ENCODE peak calls at places on chromosomes 4 and X, in five cellular contexts. K is fibroblast of lung, P is right atrium auricular region, U is coronary artery, B is H9. N is an unnamed sample.

GRCh38 chr4:101177146-101177545 is 170.2 kb downstream of the PPP3CA start:
- DNase-seq in K (no peak), P (no peak), B (no peak), U (no peak), N (no peak)

GRCh38 chrX:27251369-27251768 is 211.8 kb downstream of the PPP4R3C start:
- DNase-seq in B (peak), K (no peak), P (no peak), U (no peak), N (no peak)

GRCh38 chr4:84862064-84862463 is 104.4 kb downstream of the WDFY3 start:
- DNase-seq in K (no peak), P (no peak), B (no peak), U (no peak), N (no peak)

GRCh38 chr4:48254381-48255072 is 15.1 kb downstream of the TEC start:
- DNase-seq in K (peak), U (no peak), B (no peak), P (no peak), N (no peak)

GRCh38 chr4:88623097-88623496 is 30.8 kb downstream of the HERC3 start:
- DNase-seq in U (no peak), B (no peak), P (no peak), K (peak), N (no peak)

GRCh38 chr4:26076000-26076587 is 162.1 kb downstream of the SMIM20 start:
- DNase-seq in B (no peak), P (no peak), U (no peak), K (peak), N (no peak)

GRCh38 chrX:40105016-40105790 is 7.4 kb upstream of the BCOR start:
- DNase-seq in B (peak), U (no peak), K (peak), P (no peak), N (no peak)

GRCh38 chr4:8560265-8561047 is 19.7 kb upstream of the GPR78 start:
- DNase-seq in U (no peak), B (no peak), K (no peak), P (no peak), N (no peak)

GRCh38 chr4:30443289-30443688 is 276.9 kb upstream of the PCDH7 start:
- DNase-seq in B (peak), P (no peak), K (no peak), U (no peak), N (no peak)

GRCh38 chrX:154444001-154444754 is at the start of gene FAM50A:
- DNase-seq in B (peak), P (peak), K (peak), U (peak), N (no peak)

GRCh38 chrX:20461576-20461975 is 194.9 kb upstream of the RPS6KA3 start:
- DNase-seq in P (no peak), K (peak), B (no peak), U (no peak), N (no peak)

GRCh38 chr4:68630371-68630770 is 40.1 kb downstream of the UGT2B15 start:
- DNase-seq in P (no peak), K (no peak), U (no peak), B (no peak), N (no peak)

GRCh38 chr4:8050555-8051206 is 107.9 kb downstream of the ABLIM2 start:
- DNase-seq in U (no peak), B (peak), K (peak), P (peak), N (no peak)

GRCh38 chrX:140949231-140949630 is 53.2 kb upstream of the SPANXB1 start:
- DNase-seq in U (no peak), B (no peak), P (no peak), K (peak), N (no peak)

GRCh38 chr4:189232274-189232673 is 708.4 kb upstream of the FRG1 start:
- DNase-seq in K (no peak), B (no peak), P (no peak), U (no peak), N (no peak)

GRCh38 chr4:167622481-167623240 is 388.4 kb upstream of the SPOCK3 start:
- DNase-seq in K (peak), U (no peak), P (no peak), B (peak), N (no peak)

GRCh38 chrX:68989865-68990606 is 161.2 kb downstream of the EFNB1 start:
- DNase-seq in B (peak), K (peak), U (no peak), P (no peak), N (peak)

GRCh38 chr4:8276358-8277240 is 7.0 kb downstream of the HTRA3 start:
- DNase-seq in B (no peak), P (peak), K (peak), U (no peak), N (no peak)

GRCh38 chr4:88938138-88938537 is 118.8 kb downstream of the FAM13A start:
- DNase-seq in B (no peak), K (peak), U (no peak), P (no peak), N (no peak)

GRCh38 chr4:74357965-74358364 is 7.0 kb upstream of the EREG start:
- DNase-seq in B (no peak), K (no peak), P (no peak), U (no peak), N (no peak)

GRCh38 chrX:143934542-143934941 is 50.7 kb downstream of the UBE2NL start:
- DNase-seq in U (no peak), B (no peak), P (no peak), K (no peak), N (no peak)

GRCh38 chr4:76546282-76547166 is 111.5 kb downstream of the SHROOM3 start:
- DNase-seq in U (no peak), P (no peak), B (no peak), K (peak), N (no peak)

GRCh38 chr4:7769936-7770674 is 169.6 kb downstream of the AFAP1 start:
- DNase-seq in K (no peak), U (no peak), B (no peak), P (no peak), N (no peak)

GRCh38 chr4:21802406-21802805 is 146.2 kb downstream of the KCNIP4 start:
- DNase-seq in P (no peak), K (peak), B (no peak), U (no peak), N (no peak)

GRCh38 chrX:13469963-13470679 is 99.3 kb upstream of the EGFL6 start:
- DNase-seq in P (no peak), U (no peak), B (no peak), K (peak), N (no peak)

GRCh38 chr4:108783666-108784463 is 21.0 kb upstream of the ETNPPL start:
- DNase-seq in P (no peak), K (no peak), U (no peak), B (no peak), N (no peak)

GRCh38 chr4:10546-10870 is 42.6 kb upstream of the ZNF595 start:
- DNase-seq in K (no peak), U (no peak), B (no peak), P (no peak), N (no peak)

GRCh38 chrX:155027509-155028066 is 944 bp downstream of the FUNDC2 start:
- DNase-seq in U (no peak), P (no peak), K (peak), B (no peak), N (no peak)

GRCh38 chr4:3613980-3614730 is 81.9 kb upstream of the LRPAP1 start:
- DNase-seq in B (no peak), U (no peak), P (no peak), K (no peak), N (no peak)

GRCh38 chr4:8409271-8410065 is 31.1 kb downstream of the ACOX3 start:
- DNase-seq in P (no peak), U (no peak), K (no peak), B (no peak), N (no peak)

GRCh38 chrX:69614896-69615295 is 1.0 kb upstream of the EDA start:
- DNase-seq in P (no peak), U (no peak), B (no peak), K (no peak), N (no peak)

GRCh38 chr4:1082215-1083182 is 30.9 kb downstream of the RNF212 start:
- DNase-seq in K (peak), B (peak), P (peak), U (no peak), N (peak)

GRCh38 chr4:8921465-8921864 is 49.8 kb upstream of the HMX1 start:
- DNase-seq in K (no peak), U (peak), P (peak), B (no peak), N (no peak)

GRCh38 chr4:18736551-18736950 is 715.0 kb upstream of the LCORL start:
- DNase-seq in K (no peak), P (no peak), U (no peak), B (no peak), N (no peak)

GRCh38 chr4:46993075-46994006 is at the start of gene GABRA4:
- DNase-seq in P (no peak), U (no peak), K (peak), B (peak), N (no peak)

GRCh38 chr4:168769416-168769815 is 240.6 kb downstream of the CBR4 start:
- DNase-seq in K (peak), B (no peak), P (no peak), U (no peak), N (no peak)

GRCh38 chr4:168765726-168766125 is 244.3 kb downstream of the CBR4 start:
- DNase-seq in U (no peak), P (peak), K (peak), B (no peak), N (no peak)

GRCh38 chr4:168765322-168765721 is 244.7 kb downstream of the CBR4 start:
- DNase-seq in K (no peak), U (no peak), P (no peak), B (no peak), N (no peak)

GRCh38 chr4:168769857-168770256 is 240.2 kb downstream of the CBR4 start:
- DNase-seq in K (no peak), P (no peak), U (no peak), B (no peak), N (no peak)

DNA sequence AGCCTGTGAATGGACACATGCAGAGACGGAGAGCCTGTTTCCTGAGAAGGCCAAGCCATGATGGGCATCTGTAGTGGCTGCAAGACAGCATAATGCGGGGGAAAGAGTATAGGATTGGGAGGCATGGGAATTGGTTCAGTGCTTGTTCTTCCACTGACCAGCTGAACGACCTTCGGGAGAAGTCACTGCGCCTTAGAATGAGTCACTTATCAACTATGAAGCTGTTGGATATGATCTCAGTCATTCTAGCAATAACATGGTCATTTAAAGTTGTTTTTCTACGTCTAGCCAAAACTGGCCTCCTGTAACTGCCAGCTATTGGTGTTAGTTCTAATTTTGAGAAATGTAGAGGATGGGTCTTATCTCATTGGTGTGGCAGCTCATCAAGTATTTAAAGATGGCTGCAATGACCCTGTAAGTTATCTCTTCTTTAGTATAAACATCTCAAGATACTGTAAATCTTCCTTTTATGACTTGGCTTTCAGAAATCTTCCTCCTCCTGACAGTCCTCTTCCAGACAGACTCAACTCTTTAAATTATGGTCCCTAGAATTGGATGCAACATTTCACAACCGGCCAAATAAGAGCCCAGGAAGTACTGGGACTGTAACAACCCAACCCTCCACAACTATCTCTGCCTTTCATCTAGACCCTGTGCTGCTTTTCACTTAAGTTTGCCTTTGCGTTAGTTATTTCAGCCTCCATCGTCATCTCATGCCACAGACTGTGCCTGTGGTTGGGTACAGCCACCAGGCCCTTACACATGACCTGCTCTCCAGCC is 243.3 kb downstream of the CBR4 start:
- DNase-seq in P (no peak), U (no peak), K (peak), B (no peak), N (no peak)
- H3K27ac ChIP-seq in P (peak), U (peak), K (peak), B (no peak), N (peak)

GRCh38 chr4:136805582-136805981 is 726.7 kb downstream of the PCDH18 start:
- DNase-seq in U (no peak), B (no peak), P (no peak), K (no peak), N (no peak)

GRCh38 chr4:136812100-136812880 is 720.0 kb downstream of the PCDH18 start:
- DNase-seq in U (no peak), B (no peak), P (no peak), K (no peak), N (no peak)

GRCh38 chr4:136811496-136812077 is 720.7 kb downstream of the PCDH18 start:
- DNase-seq in B (no peak), K (no peak), U (no peak), P (no peak), N (no peak)

GRCh38 chr4:136810626-136811025 is 721.7 kb downstream of the PCDH18 start:
- DNase-seq in U (no peak), P (no peak), K (peak), B (no peak), N (no peak)
- H3K27ac ChIP-seq in U (no peak), P (no peak), K (no peak), B (no peak), N (no peak)

GRCh38 chr4:128582319-128582948 is 227.1 kb upstream of the JADE1 start:
- DNase-seq in B (no peak), P (no peak), U (no peak), K (no peak), N (no peak)

GRCh38 chr4:128579454-128579853 is 230.0 kb upstream of the JADE1 start:
- DNase-seq in B (no peak), K (peak), P (no peak), U (no peak), N (no peak)

GRCh38 chr4:128589384-128589957 is 220.0 kb upstream of the JADE1 start:
- DNase-seq in U (no peak), K (no peak), P (no peak), B (no peak), N (no peak)

GRCh38 chr4:128587382-128587781 is 222.1 kb upstream of the JADE1 start:
- DNase-seq in U (no peak), K (no peak), P (no peak), B (no peak), N (no peak)

DNA sequence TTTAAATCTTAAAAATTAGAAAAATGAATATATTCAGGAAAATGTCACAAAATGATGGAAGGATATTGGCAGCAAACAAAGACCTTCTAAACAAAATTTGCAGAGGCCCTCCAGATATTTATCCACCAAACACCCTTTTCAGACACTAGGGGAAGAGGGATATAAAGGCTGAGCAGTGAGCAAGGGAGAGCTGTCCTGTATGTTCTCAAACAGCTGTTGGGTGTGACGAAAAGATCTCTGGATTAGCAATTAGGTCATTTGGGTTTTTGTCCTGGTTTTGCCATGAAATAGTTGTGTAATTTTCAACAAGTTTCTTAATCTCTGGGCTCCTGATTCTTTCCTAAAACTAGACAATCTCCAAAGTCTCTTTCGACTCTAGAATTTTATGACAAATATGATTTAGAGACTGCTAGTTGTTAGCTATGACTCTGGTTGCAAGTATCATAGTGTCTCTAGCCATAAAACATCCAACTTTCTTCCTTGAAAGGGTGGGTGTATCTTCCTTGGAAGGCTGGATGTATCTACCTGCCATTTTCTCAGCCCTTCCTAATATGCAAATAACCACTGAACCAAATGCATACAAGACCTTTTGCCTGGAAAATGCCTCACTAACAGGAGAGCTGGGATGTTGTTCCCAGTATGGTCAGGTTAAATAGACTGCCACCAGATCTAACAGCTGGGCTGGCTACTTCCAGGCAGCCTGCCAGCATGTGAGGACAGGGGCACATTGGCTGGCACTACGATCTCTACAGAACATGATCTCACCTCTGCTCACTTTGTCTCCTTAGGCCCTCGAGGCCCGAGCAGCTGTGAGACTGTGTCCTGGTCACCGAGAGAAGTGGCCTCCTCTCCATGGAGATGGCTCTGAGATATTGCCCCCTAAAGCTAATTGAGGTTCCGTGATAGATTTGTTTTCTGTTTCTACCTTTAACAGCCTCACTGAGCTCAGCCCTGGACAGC is 225.5 kb upstream of the JADE1 start:
- DNase-seq in B (no peak), U (no peak), K (no peak), P (no peak), N (no peak)
- H3K27ac ChIP-seq in B (no peak), U (peak), K (no peak), P (peak), N (no peak)

DNA sequence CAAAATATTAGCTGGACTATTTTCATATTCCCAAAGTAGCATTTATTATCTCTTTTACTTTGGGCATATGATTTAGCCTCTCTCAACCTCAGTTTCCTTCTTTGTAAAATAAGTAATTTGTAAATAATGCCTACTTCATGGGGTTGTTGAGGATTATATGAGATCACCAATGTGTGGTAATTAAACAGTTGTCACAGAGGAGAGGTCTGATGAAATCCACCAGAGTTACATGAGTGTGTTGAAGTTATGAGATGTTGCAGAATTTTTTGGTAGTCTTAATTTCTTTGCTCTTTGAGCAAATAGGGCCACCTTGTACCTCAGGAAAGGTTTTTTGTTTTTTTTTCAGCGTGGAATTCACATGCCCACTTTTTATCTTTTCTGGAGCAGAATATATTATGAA is 1.4 kb downstream of the COX7B start:
- DNase-seq in P (no peak), B (no peak), K (no peak), U (no peak), N (no peak)
- H3K27ac ChIP-seq in P (no peak), B (no peak), K (peak), U (no peak), N (no peak)

DNA sequence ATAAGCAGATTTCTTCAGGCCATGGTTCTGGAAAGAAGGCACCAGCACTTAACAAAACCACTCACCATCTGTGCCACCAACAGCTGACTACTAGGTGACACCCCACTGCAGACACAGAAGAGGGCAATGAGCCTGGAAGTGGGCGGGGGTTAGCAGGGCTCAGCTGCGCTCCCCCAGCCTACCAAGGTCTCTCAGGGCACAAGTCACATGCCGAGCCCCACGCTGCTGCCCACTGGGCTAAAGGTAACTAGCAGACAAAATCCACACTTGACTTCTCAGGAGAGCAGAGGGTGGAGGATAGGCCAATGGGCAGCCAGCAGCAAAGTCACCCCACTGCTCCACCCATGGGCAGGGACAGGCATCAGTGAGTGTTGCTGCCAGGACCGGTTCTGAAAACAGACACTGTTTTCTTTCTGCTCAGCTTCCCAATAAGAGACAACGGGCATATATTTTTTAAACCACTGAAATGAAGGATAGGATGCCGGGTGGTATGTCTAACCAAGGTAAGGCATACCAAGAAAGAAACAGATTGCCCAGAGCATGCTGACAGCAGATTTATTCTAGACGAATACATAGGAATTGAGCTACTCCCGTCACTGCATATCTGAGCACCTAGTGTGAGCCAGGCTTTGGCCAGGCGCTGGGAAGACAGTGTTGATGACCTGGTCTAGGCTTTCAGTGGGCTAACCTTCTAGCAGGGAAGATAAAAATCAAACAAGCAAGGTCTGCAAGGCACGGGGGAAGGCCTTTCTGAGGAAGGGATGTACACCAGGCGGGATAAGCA is 20.1 kb downstream of the ACSL1 start:
- DNase-seq in B (peak), U (no peak), K (no peak), P (peak), N (no peak)
- H3K27ac ChIP-seq in B (no peak), U (no peak), K (no peak), P (peak), N (peak)

GRCh38 chr4:38294238-38294637 is 334.0 kb downstream of the PTTG2 start:
- DNase-seq in P (no peak), B (no peak), K (no peak), U (no peak), N (no peak)
- H3K27ac ChIP-seq in P (no peak), B (no peak), K (no peak), U (no peak), N (no peak)

DNA sequence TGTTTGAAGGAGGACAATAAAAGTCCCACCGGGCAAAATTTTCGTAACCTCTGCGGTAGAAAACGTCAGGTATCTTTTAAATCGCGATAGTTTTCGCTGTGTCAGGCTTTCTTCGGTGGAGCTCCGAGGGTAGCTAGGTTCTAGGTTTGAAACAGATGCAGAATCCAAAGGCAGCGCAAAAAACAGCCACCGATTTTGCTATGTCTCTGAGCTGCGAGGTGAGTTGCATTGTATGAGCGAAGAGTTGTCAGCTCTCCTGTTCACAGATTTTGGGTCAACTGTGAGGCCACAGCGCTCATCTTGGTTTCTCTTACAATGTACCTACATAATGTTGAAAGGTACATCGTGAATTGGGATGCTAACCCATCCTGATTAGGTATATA is 459 bp downstream of the CLCN3 start:
- DNase-seq in U (no peak), P (no peak), B (no peak), K (peak), N (no peak)
- H3K27ac ChIP-seq in U (peak), P (peak), B (peak), K (peak), N (peak)

N was measured in vagina.